ENCODE peak calls at places on chromosomes 6 and 20, in four cellular contexts. Z is NCI-H2107, G is cerebellar nuclear complex, H is ovary. R is an unnamed sample.
A peak's percentile ranks its signal among the peaks of the same experiment; 100 is the strongest.

GRCh38 chr6:122747573-122747972 is 31.9 kb upstream of the FABP7 start:
- DNase-seq in Z (no peak), G (no peak), H (no peak), R (no peak)

GRCh38 chr20:22389836-22390542 is 194.4 kb downstream of the FOXA2 start:
- DNase-seq in Z (no peak), G (no peak), H (no peak), R (no peak)

GRCh38 chr6:159919011-159919511 is 28.3 kb downstream of the MAS1 start:
- DNase-seq in Z (no peak), G (no peak), H (no peak), R (no peak)

GRCh38 chr6:125539892-125540291 is 209.5 kb upstream of the HEY2 start:
- DNase-seq in Z (no peak), G (no peak), H (no peak), R (no peak)

GRCh38 chr6:53437557-53438202 is 88.9 kb upstream of the ELOVL5 start:
- DNase-seq in Z (no peak), G (no peak), H (no peak), R (no peak)

GRCh38 chr20:43541214-43541613 is 17.6 kb upstream of the SGK2 start:
- DNase-seq in Z (no peak), G (no peak), H (no peak), R (no peak)

GRCh38 chr6:129634411-129635230 is 75.4 kb downstream of the ARHGAP18 start:
- DNase-seq in Z (no peak), G (no peak), H (no peak), R (no peak)

GRCh38 chr6:24683297-24684296 is 16.7 kb downstream of the ACOT13 start:
- DNase-seq in Z (no peak), G (no peak), H (no peak), R (no peak)

GRCh38 chr20:62558779-62559178 is 83.0 kb upstream of the GATA5 start:
- DNase-seq in Z (no peak), G (no peak), H (no peak), R (no peak)

GRCh38 chr6:2563635-2564034 is 187.1 kb downstream of the MYLK4 start:
- DNase-seq in Z (peak; percentile 4), G (no peak), H (no peak), R (no peak)

GRCh38 chr20:31547720-31548298 is 33.6 kb downstream of the HM13 start:
- DNase-seq in Z (no peak), G (no peak), H (no peak), R (no peak)

GRCh38 chr6:30156262-30156599 is 4.8 kb downstream of the TRIM10 start:
- DNase-seq in Z (no peak), G (no peak), H (no peak), R (no peak)

GRCh38 chr20:38676576-38676975 is 47.7 kb upstream of the SLC32A1 start:
- DNase-seq in Z (no peak), G (no peak), H (no peak), R (no peak)

GRCh38 chr6:122184260-122184934 is 215.1 kb upstream of the HSF2 start:
- DNase-seq in Z (no peak), G (no peak), H (no peak), R (no peak)

GRCh38 chr6:1027109-1027794 is 284.6 kb upstream of the FOXQ1 start:
- DNase-seq in Z (no peak), G (no peak), H (no peak), R (no peak)

GRCh38 chr6:135128268-135128914 is 52.7 kb upstream of the MYB start:
- DNase-seq in Z (no peak), G (no peak), H (no peak), R (peak; percentile 55)

GRCh38 chr20:19738936-19739335 is 19.1 kb upstream of the RIN2 start:
- DNase-seq in Z (no peak), G (no peak), H (no peak), R (no peak)

GRCh38 chr20:63457737-63458136 is 14.7 kb downstream of the KCNQ2 start:
- DNase-seq in Z (peak; percentile 88), G (no peak), H (no peak), R (no peak)

GRCh38 chr6:125939026-125939425 is 17.5 kb upstream of the HINT3 start:
- DNase-seq in Z (no peak), G (no peak), H (no peak), R (no peak)

R was measured in activated T-helper 2 cell treated with anti-CD3 and anti-CD28 coated beads, Interferon-gamma antibody, Interleukin-2, Interleukin-4, amounts not matched to agents 10 μg/mL and 5 μg/mL and 100 μg/mL, durations not matched to agents 14 hours and 24 hours and 36 hours.